ENCODE peak calls at places on chromosomes 3 and 15, in seven cellular contexts. Q, G, K, T, O, L and H are unnamed samples.

GRCh38 chr15:41512512-41513281 is 930 bp downstream of the LTK start:
- DNase-seq in Q (peak; percentile 32), L (peak; percentile 66), O (no peak), T (no peak), G (no peak), K (no peak), H (peak; percentile 38)

GRCh38 chr3:133413166-133414020 is 13.5 kb downstream of the BFSP2 start:
- DNase-seq in O (no peak), T (no peak), L (peak; percentile 74), Q (no peak), G (no peak), K (peak; percentile 58), H (no peak)

GRCh38 chr3:109275702-109276293 is 40.5 kb downstream of the DPPA2 start:
- DNase-seq in O (peak; percentile 43), G (no peak), Q (no peak), T (peak; percentile 14), K (peak; percentile 8), L (peak; percentile 7), H (peak; percentile 5)

GRCh38 chr3:56724580-56725142 is 41.6 kb upstream of the TASOR start:
- DNase-seq in T (no peak), L (no peak), O (peak; percentile 11), G (no peak), K (no peak), Q (no peak), H (no peak)

GRCh38 chr3:117165611-117166051 is 456.1 kb downstream of the TUSC7 start:
- DNase-seq in G (no peak), Q (no peak), L (no peak), O (peak; percentile 25), T (no peak), K (no peak), H (no peak)

GRCh38 chr3:118766306-118766669 is 268.4 kb downstream of the IGSF11 start:
- DNase-seq in O (no peak), Q (no peak), K (no peak), G (no peak), T (no peak), L (no peak), H (no peak)

GRCh38 chr15:78977091-78977571 is 32.3 kb upstream of the CTSH start:
- DNase-seq in G (no peak), T (no peak), L (no peak), Q (no peak), O (no peak), K (no peak), H (no peak)

GRCh38 chr3:139317660-139318430 is 26.0 kb upstream of the MRPS22 start:
- DNase-seq in T (no peak), K (no peak), O (no peak), G (no peak), L (no peak), Q (no peak), H (no peak)

GRCh38 chr15:46408312-46408711 is 773.5 kb downstream of the SQOR start:
- DNase-seq in T (no peak), G (no peak), K (no peak), L (no peak), O (no peak), Q (no peak), H (no peak)

GRCh38 chr3:75192065-75192658 is 472.0 kb upstream of the FRG2C start:
- DNase-seq in L (peak; percentile 45), O (peak; percentile 7), Q (peak; percentile 43), T (peak; percentile 14), K (no peak), G (peak; percentile 32), H (peak; percentile 9)

GRCh38 chr3:50627407-50628051 is 10.6 kb downstream of the MAPKAPK3 start:
- DNase-seq in L (peak; percentile 13), G (peak; percentile 77), Q (no peak), O (peak; percentile 79), K (peak; percentile 29), T (no peak), H (no peak)

GRCh38 chr3:116000315-116000714 is 377.0 kb downstream of the GAP43 start:
- DNase-seq in K (no peak), T (no peak), Q (no peak), G (no peak), O (peak; percentile 97), L (no peak), H (peak; percentile 75)